ENCODE peak calls at places on chromosome 5, in nine cellular contexts. J is pancreas, I is H9, M is SK-N-SH, U is mammary epithelial cell, A is A549, K is HL-60, L is stomach, T is K562. Z is an unnamed sample.

GRCh38 chr5:2929779-2930178 is 178.3 kb upstream of the IRX2 start:
- DNase-seq in J (no peak), I (no peak), M (no peak), U (no peak), A (no peak), K (no peak), L (no peak), T (no peak), Z (no peak)

GRCh38 chr5:170426786-170427185 is 37.6 kb upstream of the KCNMB1 start:
- DNase-seq in J (no peak), I (no peak), M (peak), U (no peak), A (no peak), K (no peak), L (no peak), T (no peak), Z (no peak)

GRCh38 chr5:51995773-51996306 is 612.6 kb downstream of the ISL1 start:
- DNase-seq in J (no peak), I (no peak), M (no peak), U (no peak), A (no peak), K (no peak), L (no peak), T (no peak), Z (no peak)

GRCh38 chr5:175796536-175797499 is 74.6 kb upstream of the CPLX2 start:
- DNase-seq in J (peak), I (peak), M (peak), U (peak), A (peak), K (peak), L (peak), T (peak), Z (peak)

GRCh38 chr5:154937186-154937717 is 759 bp downstream of the GEMIN5 start:
- DNase-seq in J (no peak), I (no peak), M (no peak), U (peak), A (no peak), K (no peak), L (no peak), T (peak), Z (no peak)

GRCh38 chr5:103205991-103206700 is 52.4 kb upstream of the MACIR start:
- DNase-seq in J (no peak), I (no peak), M (no peak), U (no peak), A (no peak), K (no peak), L (no peak), T (no peak), Z (no peak)

GRCh38 chr5:135184646-135185045 is 150.6 kb upstream of the PITX1 start:
- DNase-seq in J (no peak), I (no peak), M (no peak), U (no peak), A (no peak), K (no peak), L (no peak), T (no peak), Z (no peak)

GRCh38 chr5:171459839-171460238 is 40.4 kb downstream of the FGF18 start:
- DNase-seq in J (no peak), I (no peak), M (no peak), U (no peak), A (no peak), K (no peak), L (no peak), T (no peak), Z (no peak)

GRCh38 chr5:10243660-10244240 is 5.9 kb downstream of the ATPSCKMT start:
- DNase-seq in J (no peak), I (no peak), M (no peak), U (peak), A (no peak), K (no peak), L (no peak), T (no peak), Z (no peak)

GRCh38 chr5:41263335-41263734 is 50.0 kb upstream of the C6 start:
- DNase-seq in J (no peak), I (no peak), M (no peak), U (no peak), A (no peak), K (no peak), L (no peak), T (no peak), Z (no peak)

GRCh38 chr5:33558489-33558888 is 117.7 kb downstream of the TARS1 start:
- DNase-seq in J (no peak), I (no peak), M (no peak), U (no peak), A (no peak), K (no peak), L (no peak), T (no peak), Z (no peak)

GRCh38 chr5:14590949-14591348 is 9.4 kb downstream of the OTULINL start:
- DNase-seq in J (no peak), I (no peak), M (peak), U (no peak), A (no peak), K (no peak), L (no peak), T (no peak), Z (no peak)

GRCh38 chr5:139406960-139407359 is 3.1 kb upstream of the SPATA24 start:
- DNase-seq in J (no peak), I (no peak), M (no peak), U (no peak), A (no peak), K (no peak), L (no peak), T (no peak), Z (no peak)

GRCh38 chr5:129094924-129095797 is 612 bp downstream of the ISOC1 start:
- DNase-seq in J (peak), I (no peak), M (peak), U (peak), A (peak), K (peak), L (peak), T (peak), Z (peak)

GRCh38 chr5:96297290-96297689 is 135.8 kb downstream of the PCSK1 start:
- DNase-seq in J (no peak), I (no peak), M (peak), U (peak), A (no peak), K (peak), L (no peak), T (no peak), Z (no peak)

GRCh38 chr5:78779771-78780616 is 131.4 kb upstream of the LHFPL2 start:
- DNase-seq in J (no peak), I (no peak), M (no peak), U (peak), A (no peak), K (no peak), L (no peak), T (peak), Z (no peak)

GRCh38 chr5:35369965-35370790 is 139.9 kb upstream of the PRLR start:
- DNase-seq in J (no peak), I (peak), M (peak), U (no peak), A (no peak), K (no peak), L (no peak), T (no peak), Z (no peak)

GRCh38 chr5:11385251-11385900 is 518.9 kb downstream of the CTNND2 start:
- DNase-seq in J (peak), I (no peak), M (peak), U (no peak), A (no peak), K (no peak), L (no peak), T (no peak), Z (no peak)

GRCh38 chr5:93674138-93674537 is 67.3 kb downstream of the POU5F2 start:
- DNase-seq in J (no peak), I (no peak), M (peak), U (no peak), A (no peak), K (no peak), L (no peak), T (no peak), Z (no peak)

GRCh38 chr5:90402521-90403255 is 6.9 kb downstream of the CETN3 start:
- DNase-seq in J (no peak), I (no peak), M (no peak), U (no peak), A (no peak), K (no peak), L (no peak), T (no peak), Z (no peak)

GRCh38 chr5:53480474-53481353 is at the start of gene FST:
- DNase-seq in J (peak), I (peak), M (peak), U (peak), A (peak), K (no peak), L (peak), T (peak), Z (no peak)

GRCh38 chr5:111537153-111538024 is 25.1 kb upstream of the STARD4 start:
- DNase-seq in J (no peak), I (no peak), M (no peak), U (no peak), A (no peak), K (no peak), L (no peak), T (no peak), Z (no peak)

GRCh38 chr5:61993446-61994017 is 312.5 kb upstream of the KIF2A start:
- DNase-seq in J (no peak), I (no peak), M (no peak), U (no peak), A (no peak), K (no peak), L (no peak), T (no peak), Z (no peak)

GRCh38 chr5:80741015-80741414 is 86.2 kb upstream of the DHFR start:
- DNase-seq in J (no peak), I (no peak), M (no peak), U (no peak), A (no peak), K (no peak), L (no peak), T (no peak), Z (no peak)

GRCh38 chr5:145280806-145281205 is 554.3 kb downstream of the PRELID2 start:
- DNase-seq in J (no peak), I (no peak), M (no peak), U (no peak), A (no peak), K (no peak), L (no peak), T (no peak), Z (no peak)

GRCh38 chr5:7250004-7250403 is 145.9 kb upstream of the ADCY2 start:
- DNase-seq in J (no peak), I (no peak), M (no peak), U (no peak), A (no peak), K (no peak), L (no peak), T (no peak), Z (no peak)

GRCh38 chr5:149837680-149838269 is 106.8 kb downstream of the PDE6A start:
- DNase-seq in J (no peak), I (peak), M (peak), U (peak), A (peak), K (peak), L (peak), T (peak), Z (no peak)

GRCh38 chr5:171840701-171841522 is 55.3 kb downstream of the SMIM23 start:
- DNase-seq in J (no peak), I (no peak), M (no peak), U (no peak), A (no peak), K (peak), L (no peak), T (peak), Z (no peak)

GRCh38 chr5:68037541-68037940 is 178.0 kb upstream of the PIK3R1 start:
- DNase-seq in J (no peak), I (no peak), M (no peak), U (no peak), A (no peak), K (no peak), L (no peak), T (no peak), Z (no peak)

GRCh38 chr5:139577689-139578347 is 16.7 kb downstream of the UBE2D2 start:
- DNase-seq in J (no peak), I (no peak), M (no peak), U (no peak), A (no peak), K (no peak), L (no peak), T (no peak), Z (no peak)

GRCh38 chr5:4142842-4143241 is 547.2 kb downstream of the IRX1 start:
- DNase-seq in J (no peak), I (peak), M (no peak), U (no peak), A (no peak), K (no peak), L (no peak), T (no peak), Z (no peak)

DNA sequence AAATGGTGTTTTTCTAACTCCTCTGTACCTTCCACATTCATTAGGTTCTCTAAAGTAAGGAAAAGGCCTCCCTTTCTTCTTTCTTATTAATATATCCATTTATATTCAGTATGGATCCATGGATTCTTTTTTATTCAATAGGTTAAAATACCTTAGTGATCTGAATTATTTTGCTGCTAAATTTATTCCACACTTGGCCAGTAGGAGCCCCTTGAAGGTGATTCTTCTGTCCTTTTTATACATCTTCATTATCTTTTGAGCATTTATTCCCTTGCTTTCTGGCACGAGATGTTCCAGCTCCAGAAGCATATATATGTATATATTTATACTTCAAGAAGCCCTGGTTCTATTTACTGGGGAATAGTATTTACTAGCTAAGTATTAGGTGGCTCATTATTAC is 311.8 kb upstream of the SGCD start:
- DNase-seq in J (no peak), I (no peak), M (no peak), U (no peak), A (no peak), K (no peak), L (no peak), T (no peak), Z (no peak)
- TF ChIP-seq CTCF in J (no peak), I (peak), M (peak), U (no peak), A (no peak), K (no peak), L (no peak), T (no peak), Z (no peak)

GRCh38 chr5:169098331-169099121 is 202.4 kb downstream of the SLIT3 start:
- DNase-seq in J (no peak), I (no peak), M (no peak), U (no peak), A (no peak), K (no peak), L (no peak), T (no peak), Z (no peak)

GRCh38 chr5:169095976-169096375 is 205.0 kb downstream of the SLIT3 start:
- DNase-seq in J (no peak), I (no peak), M (no peak), U (no peak), A (no peak), K (no peak), L (no peak), T (no peak), Z (no peak)

GRCh38 chr5:169095410-169095772 is 205.5 kb downstream of the SLIT3 start:
- DNase-seq in J (no peak), I (no peak), M (no peak), U (no peak), A (no peak), K (no peak), L (no peak), T (no peak), Z (no peak)

GRCh38 chr5:169097897-169098296 is 203.0 kb downstream of the SLIT3 start:
- DNase-seq in J (no peak), I (no peak), M (no peak), U (no peak), A (no peak), K (no peak), L (no peak), T (no peak), Z (no peak)

DNA sequence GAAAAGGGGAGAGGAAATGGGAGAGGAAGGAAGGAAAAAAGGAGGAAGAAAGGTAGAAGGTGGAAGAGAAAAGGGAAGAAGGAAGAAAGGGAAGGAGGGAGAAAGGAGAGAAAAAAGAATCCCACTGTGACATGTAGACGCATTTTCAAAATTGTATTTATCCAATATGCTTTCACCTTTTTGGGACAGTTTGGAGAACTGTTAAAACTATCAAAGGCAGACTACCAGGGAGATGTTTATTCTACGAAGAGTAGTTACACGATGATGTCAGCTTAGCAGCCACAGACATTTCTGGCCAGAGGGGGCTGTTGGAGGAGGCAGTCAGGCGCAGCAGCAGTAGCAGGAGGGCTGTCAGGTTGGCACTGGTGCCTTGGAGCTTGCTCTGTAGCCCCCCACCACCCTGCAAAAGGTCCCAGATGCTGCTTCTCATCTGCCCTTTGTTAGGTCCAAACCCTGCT is 203.5 kb downstream of the SLIT3 start:
- DNase-seq in J (no peak), I (no peak), M (no peak), U (no peak), A (no peak), K (no peak), L (no peak), T (no peak), Z (no peak)
- TF ChIP-seq CTCF in J (no peak), I (no peak), M (no peak), U (no peak), A (no peak), K (no peak), L (no peak), T (no peak), Z (no peak)

DNA sequence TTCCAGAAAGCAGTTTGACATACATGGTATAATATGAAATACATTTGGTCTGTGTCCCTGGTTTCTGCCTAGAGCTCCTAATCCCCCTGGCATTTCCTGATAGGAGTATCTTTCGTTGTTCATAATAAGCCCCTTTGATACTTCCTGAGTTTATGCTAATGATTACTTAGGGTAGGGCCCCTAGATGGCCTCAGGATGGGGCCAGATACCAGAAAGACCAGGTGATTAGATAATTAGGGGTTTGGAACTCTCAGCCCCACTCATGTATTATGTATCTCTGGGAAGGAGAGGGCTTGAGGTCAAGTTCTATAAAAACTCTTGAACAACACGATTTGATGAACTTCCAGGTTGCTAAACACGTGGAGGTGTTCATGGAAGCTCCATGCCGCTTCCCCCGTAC is 163.3 kb upstream of the ZNF608 start:
- DNase-seq in J (no peak), I (no peak), M (no peak), U (no peak), A (no peak), K (no peak), L (no peak), T (no peak), Z (no peak)
- TF ChIP-seq CTCF in J (no peak), I (peak), M (no peak), U (no peak), A (no peak), K (no peak), L (no peak), T (no peak), Z (no peak)

GRCh38 chr5:8953016-8953415 is 592.9 kb downstream of the SEMA5A start:
- DNase-seq in J (no peak), I (no peak), M (no peak), U (no peak), A (no peak), K (no peak), L (no peak), T (no peak), Z (no peak)

GRCh38 chr5:8956659-8957058 is 589.2 kb downstream of the SEMA5A start:
- DNase-seq in J (no peak), I (no peak), M (no peak), U (no peak), A (no peak), K (no peak), L (no peak), T (no peak), Z (no peak)

GRCh38 chr5:8952147-8952546 is 593.7 kb downstream of the SEMA5A start:
- DNase-seq in J (no peak), I (no peak), M (no peak), U (no peak), A (no peak), K (no peak), L (no peak), T (no peak), Z (no peak)

GRCh38 chr5:8953911-8954310 is 592.0 kb downstream of the SEMA5A start:
- DNase-seq in J (no peak), I (no peak), M (no peak), U (no peak), A (no peak), K (no peak), L (no peak), T (no peak), Z (no peak)

GRCh38 chr5:8954801-8955200 is 591.1 kb downstream of the SEMA5A start:
- DNase-seq in J (no peak), I (no peak), M (peak), U (no peak), A (no peak), K (no peak), L (no peak), T (no peak), Z (no peak)
- TF ChIP-seq CTCF in J (no peak), I (peak), M (peak), U (peak), A (no peak), K (no peak), L (no peak), T (no peak), Z (no peak)